ENCODE peak calls at places on chromosomes 7 and 10, in four cellular contexts. W is endothelial cell of umbilical vein, G is heart right ventricle, U is lung microvascular endothelial cell. P is an unnamed sample.

GRCh38 chr7:71220210-71220695 is 88.3 kb downstream of the GALNT17 start:
- DNase-seq in W (no peak), G (no peak), U (no peak), P (peak)

GRCh38 chr7:143222782-143223181 is 945 bp downstream of the TAS2R40 start:
- DNase-seq in G (no peak), W (no peak), U (no peak), P (no peak)

GRCh38 chr7:74502216-74502891 is 48.6 kb downstream of the GTF2IRD1 start:
- DNase-seq in W (no peak), G (peak), U (no peak), P (peak)

GRCh38 chr10:89644691-89644966 is 413 bp downstream of the PANK1 start:
- DNase-seq in G (no peak), W (peak), U (peak), P (no peak)

GRCh38 chr10:99450156-99450555 is 19.7 kb upstream of the GOT1 start:
- DNase-seq in G (no peak), W (no peak), U (no peak), P (no peak)

GRCh38 chr7:87797798-87798403 is 78.3 kb downstream of the SLC25A40 start:
- DNase-seq in W (peak), G (no peak), U (peak), P (peak)

GRCh38 chr7:152459724-152460251 is 24.0 kb upstream of the KMT2C start:
- DNase-seq in G (peak), U (no peak), W (no peak), P (peak)

GRCh38 chr10:6689036-6689435 is 109.0 kb upstream of the PRKCQ start:
- DNase-seq in G (no peak), W (peak), U (peak), P (no peak)

GRCh38 chr10:61608255-61609040 is 54.3 kb upstream of the CABCOCO1 start:
- DNase-seq in U (no peak), G (no peak), W (peak), P (no peak)

GRCh38 chr7:27167170-27167505 is 1.8 kb upstream of the HOXA9 start:
- DNase-seq in W (no peak), G (no peak), U (no peak), P (no peak)

GRCh38 chr10:11429439-11430052 is 181.9 kb downstream of the USP6NL start:
- DNase-seq in U (no peak), G (no peak), W (no peak), P (peak)

GRCh38 chr10:52213511-52213831 is 100.6 kb upstream of the DKK1 start:
- DNase-seq in G (peak), W (no peak), U (peak), P (no peak)

GRCh38 chr7:39536926-39537325 is 29.3 kb upstream of the YAE1 start:
- DNase-seq in W (no peak), G (no peak), U (no peak), P (no peak)

GRCh38 chr7:4205828-4206227 is 476.3 kb upstream of the FOXK1 start:
- DNase-seq in U (no peak), G (no peak), W (no peak), P (no peak)

GRCh38 chr10:97030894-97031293 is 154.9 kb downstream of the SLIT1 start:
- DNase-seq in W (no peak), G (no peak), U (no peak), P (no peak)

GRCh38 chr10:520402-520787 is 169.1 kb downstream of the DIP2C start:
- DNase-seq in W (no peak), G (no peak), U (no peak), P (no peak)

GRCh38 chr10:27822286-27822685 is 76.7 kb upstream of the MKX start:
- DNase-seq in U (no peak), W (no peak), G (no peak), P (no peak)

GRCh38 chr10:28719789-28720436 is 42.6 kb downstream of the BAMBI start:
- DNase-seq in W (peak), U (peak), G (no peak), P (no peak)

GRCh38 chr10:113476191-113476590 is 76.7 kb upstream of the HABP2 start:
- DNase-seq in U (no peak), G (no peak), W (no peak), P (no peak)

GRCh38 chr7:92646966-92647625 is 56.9 kb upstream of the FAM133B start:
- DNase-seq in W (no peak), G (no peak), U (no peak), P (no peak)

GRCh38 chr7:41916450-41916927 is 213.6 kb upstream of the INHBA start:
- DNase-seq in W (peak), G (no peak), U (no peak), P (no peak)

GRCh38 chr7:143405671-143406352 is 2.8 kb downstream of the EPHA1 start:
- DNase-seq in W (no peak), U (no peak), G (no peak), P (no peak)

GRCh38 chr7:142438235-142438922 is 180.5 kb upstream of the PRSS58 start:
- DNase-seq in U (peak), G (no peak), W (peak), P (peak)

GRCh38 chr7:123749537-123749857 is 694 bp upstream of the WASL start:
- DNase-seq in G (no peak), U (peak), W (no peak), P (peak)

GRCh38 chr10:5685764-5686240 is 1.2 kb downstream of the TASOR2 start:
- DNase-seq in W (no peak), G (no peak), U (peak), P (peak)

GRCh38 chr10:87930929-87931835 is 67.8 kb downstream of the PTEN start:
- DNase-seq in G (no peak), W (no peak), U (no peak), P (no peak)

GRCh38 chr7:6621195-6622128 is 6.1 kb downstream of the ZNF853 start:
- DNase-seq in G (no peak), U (no peak), W (no peak), P (peak)

GRCh38 chr10:23694921-23695824 is 256.3 kb downstream of the OTUD1 start:
- DNase-seq in G (no peak), U (no peak), W (no peak), P (peak)

GRCh38 chr7:30179016-30179436 is 44.2 kb downstream of the MTURN start:
- DNase-seq in G (no peak), U (no peak), W (no peak), P (peak)

GRCh38 chr7:91128574-91129348 is 135.5 kb upstream of the FZD1 start:
- DNase-seq in G (no peak), U (no peak), W (no peak), P (no peak)

GRCh38 chr10:75430000-75430763 is 1.2 kb upstream of the LRMDA start:
- DNase-seq in W (peak), U (peak), G (peak), P (peak)

GRCh38 chr7:93146465-93147127 is 1.6 kb downstream of the SAMD9L start:
- DNase-seq in G (no peak), U (peak), W (no peak), P (peak)

GRCh38 chr7:121608785-121609184 is 212.7 kb upstream of the FAM3C start:
- DNase-seq in W (no peak), U (no peak), G (no peak), P (no peak)

GRCh38 chr7:108402865-108403264 is 53.4 kb downstream of the NRCAM start:
- DNase-seq in G (no peak), W (peak), U (no peak), P (peak)

GRCh38 chr7:44971188-44971907 is 7.5 kb downstream of the MYO1G start:
- DNase-seq in G (no peak), W (no peak), U (no peak), P (no peak)

GRCh38 chr10:127123626-127124025 is 72.8 kb downstream of the INSYN2A start:
- DNase-seq in G (no peak), U (no peak), W (no peak), P (no peak)

GRCh38 chr7:139109983-139110411 is 477 bp upstream of the ZC3HAV1 start:
- DNase-seq in W (no peak), G (no peak), U (no peak), P (no peak)

GRCh38 chr7:43394441-43395130 is 188.3 kb upstream of the STK17A start:
- DNase-seq in G (no peak), W (no peak), U (no peak), P (no peak)

GRCh38 chr7:130814753-130815152 is 80.7 kb upstream of the KLF14 start:
- DNase-seq in G (no peak), U (peak), W (peak), P (peak)